ENCODE peak calls at places on chromosomes 1 and 21, in seven cellular contexts. G is T follicular helper cell, B is cardiac muscle cell, Q is retina, Y is stomach, F is pons, D is ACHN. P is an unnamed sample.

GRCh38 chr1:81760487-81761097 is 40.1 kb upstream of the ADGRL2 start:
- DNase-seq in G (no peak), F (no peak), Y (no peak), Q (no peak), B (peak), D (peak), P (no peak)

GRCh38 chr1:180781718-180782117 is 131.0 kb upstream of the KIAA1614 start:
- DNase-seq in G (no peak), D (no peak), Y (no peak), F (no peak), Q (no peak), B (no peak), P (no peak)

GRCh38 chr1:229070168-229070567 is 200.7 kb upstream of the RAB4A start:
- DNase-seq in B (peak), F (peak), Q (no peak), G (no peak), Y (peak), D (peak), P (peak)

GRCh38 chr1:240575976-240576666 is 35.8 kb downstream of the GREM2 start:
- DNase-seq in Q (peak), D (no peak), Y (no peak), F (peak), G (peak), B (peak), P (no peak)

GRCh38 chr1:156698995-156699394 is 6.4 kb downstream of the CRABP2 start:
- DNase-seq in Y (no peak), B (no peak), G (no peak), D (no peak), Q (no peak), F (no peak), P (no peak)

GRCh38 chr1:227775841-227776240 is 39.6 kb upstream of the PRSS38 start:
- DNase-seq in G (no peak), B (no peak), Q (no peak), F (no peak), Y (no peak), D (no peak), P (no peak)

GRCh38 chr21:45570826-45571601 is 28.8 kb upstream of the SLC19A1 start:
- DNase-seq in Q (no peak), D (no peak), B (no peak), Y (peak), G (no peak), F (no peak), P (no peak)

GRCh38 chr1:199551967-199552565 is 475.4 kb upstream of the NR5A2 start:
- DNase-seq in G (no peak), D (peak), F (peak), B (peak), Y (no peak), Q (peak), P (peak)

GRCh38 chr1:186577633-186578032 is 102.6 kb downstream of the PTGS2 start:
- DNase-seq in F (no peak), B (no peak), Y (no peak), D (no peak), G (no peak), Q (no peak), P (no peak)

GRCh38 chr1:51519048-51519856 is at the start of gene EPS15:
- DNase-seq in B (peak), Y (peak), G (peak), Q (peak), F (peak), D (peak), P (peak)

GRCh38 chr21:39048064-39048463 is 135.2 kb downstream of the PSMG1 start:
- DNase-seq in B (peak), Y (no peak), Q (no peak), G (no peak), D (no peak), F (no peak), P (no peak)

GRCh38 chr1:110069302-110070281 is 880 bp downstream of the ALX3 start:
- DNase-seq in F (no peak), Q (peak), D (no peak), G (no peak), B (no peak), Y (no peak), P (no peak)

GRCh38 chr1:220874201-220874655 is 5.0 kb upstream of the HLX start:
- DNase-seq in B (peak), G (no peak), Q (peak), D (peak), F (peak), Y (no peak), P (no peak)

GRCh38 chr1:29713857-29714256 is 477.5 kb downstream of the PTPRU start:
- DNase-seq in F (no peak), G (no peak), Y (no peak), B (no peak), Q (no peak), D (peak), P (no peak)

GRCh38 chr1:1306070-1306660 is 1.6 kb downstream of the ACAP3 start:
- DNase-seq in D (peak), F (no peak), G (no peak), B (no peak), Q (no peak), Y (no peak), P (no peak)

GRCh38 chr1:150006881-150007401 is 3.6 kb downstream of the OTUD7B start:
- DNase-seq in B (peak), Y (no peak), Q (no peak), G (no peak), F (peak), D (no peak), P (no peak)

GRCh38 chr1:184291701-184292100 is 95.1 kb upstream of the C1orf21 start:
- DNase-seq in B (peak), Q (no peak), F (no peak), D (no peak), G (no peak), Y (no peak), P (no peak)

GRCh38 chr1:37159102-37159501 is 124.8 kb upstream of the GRIK3 start:
- DNase-seq in B (no peak), F (no peak), Q (no peak), D (no peak), G (no peak), Y (no peak), P (no peak)